ENCODE peak calls at places on chromosomes 3 and 15, in five cellular contexts. One of them, this sample, is unnamed.

GRCh38 chr3:176510097-176510496 is 687.2 kb downstream of the TBL1XR1 start:
- DNase-seq in mucosa of descending colon: no peak
- DNase-seq in HCT116: no peak
- DNase-seq in AG04450: no peak
- DNase-seq in HL-60: no peak
- DNase-seq in this sample: no peak

GRCh38 chr3:111853071-111853470 is 6.0 kb upstream of the PHLDB2 start:
- DNase-seq in HCT116: no peak
- DNase-seq in AG04450: no peak
- DNase-seq in mucosa of descending colon: no peak
- DNase-seq in HL-60: no peak
- DNase-seq in this sample: no peak

GRCh38 chr15:38440353-38441129 is 13.4 kb upstream of the FAM98B start:
- DNase-seq in HCT116: peak; percentile 47
- DNase-seq in mucosa of descending colon: peak; percentile 33
- DNase-seq in AG04450: peak; percentile 41
- DNase-seq in HL-60: peak; percentile 72
- DNase-seq in this sample: no peak

GRCh38 chr15:81023483-81024264 is 23.0 kb downstream of the TLNRD1 start:
- DNase-seq in AG04450: no peak
- DNase-seq in HCT116: no peak
- DNase-seq in mucosa of descending colon: peak; percentile 46
- DNase-seq in HL-60: peak; percentile 80
- DNase-seq in this sample: no peak

GRCh38 chr3:156825795-156826143 is 384 bp upstream of the LEKR1 start:
- DNase-seq in HCT116: no peak
- DNase-seq in mucosa of descending colon: no peak
- DNase-seq in AG04450: no peak
- DNase-seq in HL-60: no peak
- DNase-seq in this sample: no peak

GRCh38 chr3:53744351-53744750 is 101.9 kb downstream of the CHDH start:
- DNase-seq in mucosa of descending colon: peak; percentile 64
- DNase-seq in HL-60: no peak
- DNase-seq in AG04450: no peak
- DNase-seq in HCT116: no peak
- DNase-seq in this sample: no peak

GRCh38 chr3:64438837-64439236 is 213.6 kb upstream of the PRICKLE2 start:
- DNase-seq in AG04450: no peak
- DNase-seq in mucosa of descending colon: no peak
- DNase-seq in HL-60: no peak
- DNase-seq in HCT116: no peak
- DNase-seq in this sample: no peak

GRCh38 chr15:77546050-77546501 is 86.6 kb downstream of the LINGO1 start:
- DNase-seq in AG04450: peak; percentile 59
- DNase-seq in HL-60: peak; percentile 22
- DNase-seq in HCT116: no peak
- DNase-seq in mucosa of descending colon: peak; percentile 45
- DNase-seq in this sample: peak; percentile 65

GRCh38 chr3:72186485-72186864 is 401.5 kb upstream of the PROK2 start:
- DNase-seq in mucosa of descending colon: no peak
- DNase-seq in AG04450: no peak
- DNase-seq in HL-60: no peak
- DNase-seq in HCT116: no peak
- DNase-seq in this sample: no peak

GRCh38 chr15:98292442-98293240 is 332.1 kb downstream of the ARRDC4 start:
- DNase-seq in AG04450: no peak
- DNase-seq in HL-60: peak; percentile 35
- DNase-seq in mucosa of descending colon: peak; percentile 65
- DNase-seq in HCT116: peak; percentile 21
- DNase-seq in this sample: no peak

GRCh38 chr3:52350981-52351761 is 35.1 kb downstream of the DNAH1 start:
- DNase-seq in HCT116: no peak
- DNase-seq in mucosa of descending colon: no peak
- DNase-seq in AG04450: no peak
- DNase-seq in HL-60: no peak
- DNase-seq in this sample: no peak

GRCh38 chr3:78895528-78895927 is 872.3 kb downstream of the ROBO1 start:
- DNase-seq in HL-60: no peak
- DNase-seq in mucosa of descending colon: no peak
- DNase-seq in AG04450: no peak
- DNase-seq in HCT116: no peak
- DNase-seq in this sample: no peak

GRCh38 chr3:5054098-5054497 is 68.0 kb upstream of the ARL8B start:
- DNase-seq in HCT116: no peak
- DNase-seq in mucosa of descending colon: no peak
- DNase-seq in HL-60: peak; percentile 64
- DNase-seq in AG04450: no peak
- DNase-seq in this sample: no peak

GRCh38 chr3:111627092-111627491 is 31.9 kb upstream of the ZBED2 start:
- DNase-seq in AG04450: no peak
- DNase-seq in mucosa of descending colon: no peak
- DNase-seq in HL-60: no peak
- DNase-seq in HCT116: no peak
- DNase-seq in this sample: no peak

GRCh38 chr15:50321680-50322079 is 33.3 kb downstream of the GABPB1 start:
- DNase-seq in HL-60: no peak
- DNase-seq in HCT116: no peak
- DNase-seq in AG04450: no peak
- DNase-seq in mucosa of descending colon: no peak
- DNase-seq in this sample: no peak

GRCh38 chr15:50312636-50313035 is 42.4 kb downstream of the GABPB1 start:
- DNase-seq in mucosa of descending colon: no peak
- DNase-seq in HCT116: no peak
- DNase-seq in HL-60: no peak
- DNase-seq in AG04450: no peak
- DNase-seq in this sample: no peak

GRCh38 chr15:50318697-50319096 is 36.3 kb downstream of the GABPB1 start:
- DNase-seq in HCT116: no peak
- DNase-seq in mucosa of descending colon: no peak
- DNase-seq in HL-60: no peak
- DNase-seq in AG04450: no peak
- DNase-seq in this sample: no peak

GRCh38 chr15:50320504-50320903 is 34.5 kb downstream of the GABPB1 start:
- DNase-seq in HL-60: no peak
- DNase-seq in mucosa of descending colon: no peak
- DNase-seq in HCT116: no peak
- DNase-seq in AG04450: no peak
- DNase-seq in this sample: no peak

GRCh38 chr15:50315814-50316630 is 39.0 kb downstream of the GABPB1 start:
- DNase-seq in AG04450: peak; percentile 10
- DNase-seq in mucosa of descending colon: no peak
- DNase-seq in HCT116: peak; percentile 31
- DNase-seq in HL-60: no peak
- DNase-seq in this sample: no peak
- TF ChIP-seq CTCF in AG04450: peak; percentile 73
- TF ChIP-seq CTCF in mucosa of descending colon: no peak
- TF ChIP-seq CTCF in HCT116: peak; percentile 57
- TF ChIP-seq CTCF in HL-60: peak; percentile 25
- TF ChIP-seq CTCF in this sample: peak; percentile 27

GRCh38 chr3:49121244-49121671 is 635 bp upstream of the USP19 start:
- DNase-seq in HCT116: no peak
- DNase-seq in mucosa of descending colon: no peak
- DNase-seq in AG04450: no peak
- DNase-seq in HL-60: no peak
- DNase-seq in this sample: no peak

GRCh38 chr3:49120096-49120437 is 556 bp downstream of the USP19 start:
- DNase-seq in HCT116: no peak
- DNase-seq in HL-60: no peak
- DNase-seq in AG04450: no peak
- DNase-seq in mucosa of descending colon: no peak
- DNase-seq in this sample: no peak

GRCh38 chr3:49120438-49121135 is at the start of gene USP19:
- DNase-seq in HL-60: peak; percentile 93
- DNase-seq in AG04450: peak; percentile 80
- DNase-seq in mucosa of descending colon: peak; percentile 98
- DNase-seq in HCT116: peak; percentile 81
- DNase-seq in this sample: no peak

GRCh38 chr3:49119036-49119435 is 1.6 kb downstream of the USP19 start:
- DNase-seq in AG04450: no peak
- DNase-seq in HCT116: no peak
- DNase-seq in HL-60: no peak
- DNase-seq in mucosa of descending colon: no peak
- DNase-seq in this sample: no peak

GRCh38 chr3:49119439-49119838 is 1.2 kb downstream of the USP19 start:
- DNase-seq in HL-60: no peak
- DNase-seq in HCT116: no peak
- DNase-seq in mucosa of descending colon: no peak
- DNase-seq in AG04450: no peak
- DNase-seq in this sample: no peak
- H3K4me3 ChIP-seq in HL-60: peak overlapping the region; percentile 96
- H3K4me3 ChIP-seq in HCT116: peak overlapping the region; percentile 83
- H3K4me3 ChIP-seq in mucosa of descending colon: no peak overlapping the region
- H3K4me3 ChIP-seq in AG04450: peak overlapping the region; percentile 96
- H3K4me3 ChIP-seq in this sample: peak overlapping the region; percentile 96

GRCh38 chr3:186427627-186428026 is 65.6 kb upstream of the DGKG start:
- DNase-seq in AG04450: no peak
- DNase-seq in mucosa of descending colon: no peak
- DNase-seq in HCT116: no peak
- DNase-seq in HL-60: peak; percentile 15
- DNase-seq in this sample: no peak

GRCh38 chr3:186421946-186422345 is 59.9 kb upstream of the DGKG start:
- DNase-seq in HL-60: no peak
- DNase-seq in mucosa of descending colon: no peak
- DNase-seq in AG04450: no peak
- DNase-seq in HCT116: no peak
- DNase-seq in this sample: no peak

GRCh38 chr3:186425788-186426730 is 64.0 kb upstream of the DGKG start:
- DNase-seq in AG04450: peak; percentile 47
- DNase-seq in HL-60: peak; percentile 55
- DNase-seq in mucosa of descending colon: no peak
- DNase-seq in HCT116: no peak
- DNase-seq in this sample: peak; percentile 31
- TF ChIP-seq CTCF in AG04450: peak; percentile 57
- TF ChIP-seq CTCF in HL-60: peak; percentile 51
- TF ChIP-seq CTCF in mucosa of descending colon: no peak
- TF ChIP-seq CTCF in HCT116: peak; percentile 48
- TF ChIP-seq CTCF in this sample: peak; percentile 22

DNA sequence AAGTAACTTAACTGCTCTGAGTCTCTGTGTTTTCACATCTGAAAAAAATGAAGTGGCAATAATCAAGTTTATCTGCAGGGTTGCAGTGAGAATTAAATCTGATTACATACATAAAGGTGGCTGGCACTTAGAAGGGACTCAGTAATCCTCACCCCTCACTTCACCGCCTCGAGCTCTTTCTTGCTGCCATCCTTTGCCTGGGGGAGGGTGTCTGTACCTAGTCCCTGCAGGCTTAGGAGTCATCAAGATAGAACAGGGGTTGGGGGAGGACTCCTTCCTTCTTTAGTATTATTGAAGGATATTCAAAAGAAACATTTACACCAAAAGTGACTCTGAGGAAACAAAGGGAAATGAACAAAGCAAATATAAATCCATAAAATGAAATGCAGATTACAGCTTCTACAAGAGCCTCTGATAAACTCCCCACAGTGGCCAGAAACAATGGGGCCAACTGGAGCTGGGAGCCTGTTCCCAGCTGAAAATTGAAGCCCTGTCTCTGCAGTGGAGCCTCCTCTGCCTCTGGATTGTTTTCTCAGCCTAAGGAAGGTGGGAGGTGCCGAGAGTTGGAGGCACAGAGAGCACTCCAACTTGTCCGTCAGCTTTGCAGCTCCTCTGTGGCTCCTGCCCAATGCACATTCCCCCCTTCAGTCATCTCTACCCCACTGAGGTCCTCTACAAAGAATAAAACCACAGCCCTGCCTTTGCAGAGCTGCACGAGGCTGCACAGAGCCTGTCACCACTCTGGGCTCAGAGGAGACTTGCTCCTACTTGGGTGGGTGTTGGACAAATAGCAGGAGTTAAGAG is 41.8 kb downstream of the CRYGS start:
- DNase-seq in HCT116: no peak
- DNase-seq in mucosa of descending colon: no peak
- DNase-seq in AG04450: no peak
- DNase-seq in HL-60: peak; percentile 19
- DNase-seq in this sample: no peak
- H3K4me3 ChIP-seq in HCT116: no peak overlapping the region
- H3K4me3 ChIP-seq in mucosa of descending colon: no peak overlapping the region
- H3K4me3 ChIP-seq in AG04450: no peak overlapping the region
- H3K4me3 ChIP-seq in HL-60: no peak overlapping the region
- H3K4me3 ChIP-seq in this sample: no peak overlapping the region

DNA sequence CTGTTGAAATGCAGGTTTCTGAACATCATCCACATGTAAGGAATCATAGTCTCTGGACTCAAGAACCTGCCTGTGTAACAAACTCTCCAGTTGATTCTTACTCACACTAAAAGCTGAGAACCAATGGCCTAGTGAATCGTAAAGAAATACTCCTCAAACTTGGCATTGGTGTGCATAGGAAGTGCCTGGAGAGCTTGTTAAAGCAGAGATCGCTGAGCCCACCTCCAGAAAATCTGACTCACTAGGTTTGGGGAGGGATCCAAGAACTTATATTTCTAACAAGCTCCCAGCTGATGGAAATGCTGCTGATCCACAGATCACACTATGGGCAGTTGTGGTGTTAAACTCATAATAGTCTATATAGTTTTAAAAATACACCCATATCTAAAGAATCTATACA is 55.8 kb upstream of the LMCD1 start:
- DNase-seq in HCT116: no peak
- DNase-seq in HL-60: no peak
- DNase-seq in AG04450: peak; percentile 80
- DNase-seq in mucosa of descending colon: no peak
- DNase-seq in this sample: peak; percentile 95
- TF ChIP-seq CTCF in HCT116: no peak
- TF ChIP-seq CTCF in HL-60: no peak
- TF ChIP-seq CTCF in AG04450: no peak
- TF ChIP-seq CTCF in mucosa of descending colon: no peak
- TF ChIP-seq CTCF in this sample: no peak

DNA sequence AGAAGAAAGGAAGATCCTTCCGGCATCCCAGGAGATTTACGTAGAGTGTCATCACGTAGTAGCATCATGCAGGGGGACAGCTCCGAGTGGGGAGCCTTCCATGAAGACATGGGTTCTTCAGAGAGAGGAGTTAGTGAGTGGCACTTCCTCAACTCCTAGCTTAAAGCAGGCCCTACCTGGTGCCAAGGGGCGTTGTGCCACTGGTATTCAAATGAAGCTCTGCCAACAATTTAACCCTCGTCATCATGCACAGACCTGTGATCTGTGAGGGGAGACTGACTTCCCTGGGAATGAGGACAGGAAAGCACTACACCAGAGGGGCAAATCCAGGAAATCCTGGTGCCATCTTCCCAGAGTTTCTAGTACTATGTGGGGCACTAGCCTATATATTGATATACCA is 59.0 kb downstream of the TMEM266 start:
- DNase-seq in AG04450: no peak
- DNase-seq in mucosa of descending colon: no peak
- DNase-seq in HL-60: no peak
- DNase-seq in HCT116: no peak
- DNase-seq in this sample: no peak
- H3K4me3 ChIP-seq in AG04450: no peak overlapping the region
- H3K4me3 ChIP-seq in mucosa of descending colon: no peak overlapping the region
- H3K4me3 ChIP-seq in HL-60: no peak overlapping the region
- H3K4me3 ChIP-seq in HCT116: no peak overlapping the region
- H3K4me3 ChIP-seq in this sample: no peak overlapping the region